ENCODE peak calls at places on chromosomes 4 and X, in seven cellular contexts. One of them, this sample, is unnamed. For H3K4me1, the result is how much of the 10 kb centered on the place peaks cover.

GRCh38 chrX:144219035-144219434 is 335.2 kb downstream of the UBE2NL start:
- DNase-seq in fibroblast of lung: no peak
- DNase-seq in cardiac muscle cell: peak
- DNase-seq in endothelial cell of umbilical vein: no peak
- DNase-seq in osteoblast: no peak
- DNase-seq in esophagus muscularis mucosa: no peak
- DNase-seq in neuronal stem cell: no peak
- DNase-seq in this sample: no peak

GRCh38 chrX:101415180-101416130 is 7.4 kb downstream of the HNRNPH2 start:
- DNase-seq in esophagus muscularis mucosa: no peak
- DNase-seq in fibroblast of lung: peak
- DNase-seq in osteoblast: peak
- DNase-seq in neuronal stem cell: peak
- DNase-seq in endothelial cell of umbilical vein: peak
- DNase-seq in cardiac muscle cell: peak
- DNase-seq in this sample: no peak

GRCh38 chrX:134548257-134548732 is 88.3 kb downstream of the HPRT1 start:
- DNase-seq in osteoblast: peak
- DNase-seq in neuronal stem cell: no peak
- DNase-seq in cardiac muscle cell: peak
- DNase-seq in fibroblast of lung: no peak
- DNase-seq in endothelial cell of umbilical vein: peak
- DNase-seq in esophagus muscularis mucosa: no peak
- DNase-seq in this sample: no peak

GRCh38 chr4:114598191-114599121 is at the start of gene UGT8:
- DNase-seq in neuronal stem cell: peak
- DNase-seq in fibroblast of lung: peak
- DNase-seq in cardiac muscle cell: peak
- DNase-seq in endothelial cell of umbilical vein: peak
- DNase-seq in osteoblast: peak
- DNase-seq in esophagus muscularis mucosa: no peak
- DNase-seq in this sample: no peak

GRCh38 chr4:26192921-26193894 is 127.6 kb upstream of the RBPJ start:
- DNase-seq in endothelial cell of umbilical vein: no peak
- DNase-seq in esophagus muscularis mucosa: no peak
- DNase-seq in osteoblast: no peak
- DNase-seq in neuronal stem cell: no peak
- DNase-seq in fibroblast of lung: peak
- DNase-seq in cardiac muscle cell: no peak
- DNase-seq in this sample: no peak

GRCh38 chr4:79598801-79599200 is 190.8 kb upstream of the GK2 start:
- DNase-seq in esophagus muscularis mucosa: no peak
- DNase-seq in cardiac muscle cell: no peak
- DNase-seq in osteoblast: no peak
- DNase-seq in fibroblast of lung: no peak
- DNase-seq in neuronal stem cell: no peak
- DNase-seq in endothelial cell of umbilical vein: no peak
- DNase-seq in this sample: no peak

GRCh38 chr4:70768301-70768948 is 46.7 kb downstream of the RUFY3 start:
- DNase-seq in neuronal stem cell: no peak
- DNase-seq in cardiac muscle cell: no peak
- DNase-seq in osteoblast: peak
- DNase-seq in endothelial cell of umbilical vein: peak
- DNase-seq in fibroblast of lung: no peak
- DNase-seq in esophagus muscularis mucosa: no peak
- DNase-seq in this sample: no peak

GRCh38 chrX:118755633-118756032 is 28.2 kb downstream of the IL13RA1 start:
- DNase-seq in esophagus muscularis mucosa: no peak
- DNase-seq in fibroblast of lung: no peak
- DNase-seq in cardiac muscle cell: no peak
- DNase-seq in neuronal stem cell: no peak
- DNase-seq in endothelial cell of umbilical vein: no peak
- DNase-seq in osteoblast: no peak
- DNase-seq in this sample: no peak

GRCh38 chr4:2412885-2413716 is 5.3 kb downstream of the ZFYVE28 start:
- DNase-seq in fibroblast of lung: peak
- DNase-seq in neuronal stem cell: peak
- DNase-seq in osteoblast: peak
- DNase-seq in cardiac muscle cell: peak
- DNase-seq in esophagus muscularis mucosa: peak
- DNase-seq in endothelial cell of umbilical vein: peak
- DNase-seq in this sample: peak

GRCh38 chrX:130994671-130995070 is 63.5 kb upstream of the ARHGAP36 start:
- DNase-seq in osteoblast: no peak
- DNase-seq in neuronal stem cell: peak
- DNase-seq in cardiac muscle cell: peak
- DNase-seq in esophagus muscularis mucosa: no peak
- DNase-seq in fibroblast of lung: peak
- DNase-seq in endothelial cell of umbilical vein: peak
- DNase-seq in this sample: no peak

GRCh38 chr4:177175473-177175872 is 134.2 kb upstream of the NEIL3 start:
- DNase-seq in esophagus muscularis mucosa: no peak
- DNase-seq in cardiac muscle cell: no peak
- DNase-seq in fibroblast of lung: no peak
- DNase-seq in endothelial cell of umbilical vein: no peak
- DNase-seq in neuronal stem cell: no peak
- DNase-seq in osteoblast: no peak
- DNase-seq in this sample: no peak

GRCh38 chr4:174105202-174105601 is 178.3 kb downstream of the FBXO8 start:
- DNase-seq in cardiac muscle cell: no peak
- DNase-seq in endothelial cell of umbilical vein: no peak
- DNase-seq in neuronal stem cell: no peak
- DNase-seq in fibroblast of lung: no peak
- DNase-seq in osteoblast: no peak
- DNase-seq in esophagus muscularis mucosa: no peak
- DNase-seq in this sample: no peak

GRCh38 chr4:174111350-174111888 is 172.0 kb downstream of the FBXO8 start:
- DNase-seq in cardiac muscle cell: no peak
- DNase-seq in osteoblast: no peak
- DNase-seq in fibroblast of lung: no peak
- DNase-seq in endothelial cell of umbilical vein: no peak
- DNase-seq in neuronal stem cell: no peak
- DNase-seq in esophagus muscularis mucosa: no peak
- DNase-seq in this sample: no peak

GRCh38 chr4:174110180-174110579 is 173.3 kb downstream of the FBXO8 start:
- DNase-seq in fibroblast of lung: peak
- DNase-seq in neuronal stem cell: no peak
- DNase-seq in osteoblast: no peak
- DNase-seq in esophagus muscularis mucosa: no peak
- DNase-seq in endothelial cell of umbilical vein: no peak
- DNase-seq in cardiac muscle cell: no peak
- DNase-seq in this sample: no peak

GRCh38 chr4:174107749-174108354 is 175.6 kb downstream of the FBXO8 start:
- DNase-seq in osteoblast: no peak
- DNase-seq in neuronal stem cell: no peak
- DNase-seq in fibroblast of lung: no peak
- DNase-seq in esophagus muscularis mucosa: no peak
- DNase-seq in cardiac muscle cell: peak
- DNase-seq in endothelial cell of umbilical vein: no peak
- DNase-seq in this sample: no peak
- H3K4me1 ChIP-seq in osteoblast: under half
- H3K4me1 ChIP-seq in neuronal stem cell: under half
- H3K4me1 ChIP-seq in fibroblast of lung: under half
- H3K4me1 ChIP-seq in esophagus muscularis mucosa: under half
- H3K4me1 ChIP-seq in cardiac muscle cell: under half
- H3K4me1 ChIP-seq in endothelial cell of umbilical vein: under half
- H3K4me1 ChIP-seq in this sample: under half

GRCh38 chr4:55326629-55327028 is 19.4 kb upstream of the SRD5A3 start:
- DNase-seq in fibroblast of lung: no peak
- DNase-seq in osteoblast: no peak
- DNase-seq in cardiac muscle cell: no peak
- DNase-seq in neuronal stem cell: no peak
- DNase-seq in esophagus muscularis mucosa: no peak
- DNase-seq in endothelial cell of umbilical vein: no peak
- DNase-seq in this sample: no peak
- H3K27ac ChIP-seq in fibroblast of lung: no peak
- H3K27ac ChIP-seq in osteoblast: no peak
- H3K27ac ChIP-seq in cardiac muscle cell: no peak
- H3K27ac ChIP-seq in neuronal stem cell: no peak
- H3K27ac ChIP-seq in esophagus muscularis mucosa: no peak
- H3K27ac ChIP-seq in endothelial cell of umbilical vein: no peak
- H3K27ac ChIP-seq in this sample: no peak

GRCh38 chrX:154549766-154550165 is 2.3 kb downstream of the IKBKG start:
- DNase-seq in esophagus muscularis mucosa: no peak
- DNase-seq in endothelial cell of umbilical vein: no peak
- DNase-seq in cardiac muscle cell: no peak
- DNase-seq in osteoblast: peak
- DNase-seq in neuronal stem cell: no peak
- DNase-seq in fibroblast of lung: peak
- DNase-seq in this sample: no peak
- H3K4me3 ChIP-seq in esophagus muscularis mucosa: no peak
- H3K4me3 ChIP-seq in endothelial cell of umbilical vein: no peak
- H3K4me3 ChIP-seq in cardiac muscle cell: no peak
- H3K4me3 ChIP-seq in osteoblast: no peak
- H3K4me3 ChIP-seq in neuronal stem cell: no peak
- H3K4me3 ChIP-seq in fibroblast of lung: peak
- H3K4me3 ChIP-seq in this sample: no peak

DNA sequence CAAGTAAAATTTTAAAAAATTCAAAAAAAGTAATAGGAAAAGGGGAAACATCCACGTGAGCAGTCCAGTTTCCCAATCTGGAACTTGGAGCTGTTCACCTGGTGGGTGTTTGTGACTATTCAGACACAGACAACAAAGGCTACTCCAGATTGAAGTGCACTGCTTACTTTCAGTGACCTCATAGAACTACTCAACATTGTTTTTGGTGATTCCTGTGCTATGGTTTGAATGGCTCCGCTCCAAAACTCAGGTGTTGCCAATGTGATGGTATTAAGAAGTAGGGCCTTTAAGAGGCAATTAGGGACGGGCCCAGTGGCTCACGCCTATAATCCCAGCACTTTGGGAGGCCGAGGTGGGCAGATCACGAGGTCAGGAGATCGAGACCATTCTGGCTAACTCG is 22.1 kb downstream of the SH3RF1 start:
- DNase-seq in fibroblast of lung: no peak
- DNase-seq in osteoblast: no peak
- DNase-seq in endothelial cell of umbilical vein: no peak
- DNase-seq in cardiac muscle cell: no peak
- DNase-seq in esophagus muscularis mucosa: no peak
- DNase-seq in neuronal stem cell: no peak
- DNase-seq in this sample: no peak
- H3K4me1 ChIP-seq in fibroblast of lung: under half
- H3K4me1 ChIP-seq in osteoblast: half or more
- H3K4me1 ChIP-seq in endothelial cell of umbilical vein: half or more
- H3K4me1 ChIP-seq in cardiac muscle cell: under half
- H3K4me1 ChIP-seq in esophagus muscularis mucosa: under half
- H3K4me1 ChIP-seq in neuronal stem cell: under half
- H3K4me1 ChIP-seq in this sample: under half

GRCh38 chr4:154999950-155000578 is 208.4 kb upstream of the NPY2R start:
- DNase-seq in neuronal stem cell: no peak
- DNase-seq in fibroblast of lung: peak
- DNase-seq in esophagus muscularis mucosa: no peak
- DNase-seq in endothelial cell of umbilical vein: no peak
- DNase-seq in osteoblast: no peak
- DNase-seq in cardiac muscle cell: peak
- DNase-seq in this sample: no peak
- H3K27ac ChIP-seq in neuronal stem cell: no peak
- H3K27ac ChIP-seq in fibroblast of lung: no peak
- H3K27ac ChIP-seq in esophagus muscularis mucosa: no peak
- H3K27ac ChIP-seq in endothelial cell of umbilical vein: no peak
- H3K27ac ChIP-seq in osteoblast: no peak
- H3K27ac ChIP-seq in cardiac muscle cell: no peak
- H3K27ac ChIP-seq in this sample: no peak

DNA sequence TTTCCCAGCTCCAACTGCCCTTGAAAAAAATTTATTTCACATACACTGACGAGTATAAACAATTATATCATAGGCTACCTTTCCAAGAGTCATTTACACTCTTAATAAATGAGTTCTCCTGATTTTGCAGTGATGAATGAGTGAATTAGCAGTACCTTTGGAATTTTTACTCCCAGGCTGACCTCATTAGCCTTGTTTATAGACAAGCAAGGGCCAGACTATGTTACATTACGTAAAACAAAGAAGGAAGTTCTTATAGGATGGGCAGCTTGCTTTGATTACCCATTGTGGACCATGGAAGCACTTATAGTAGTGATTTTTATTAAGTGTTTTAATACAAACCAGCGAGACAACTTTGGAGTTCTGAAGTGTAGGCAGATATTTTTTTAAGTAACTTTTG is 112.9 kb upstream of the C1QTNF7 start:
- DNase-seq in fibroblast of lung: no peak
- DNase-seq in esophagus muscularis mucosa: no peak
- DNase-seq in neuronal stem cell: no peak
- DNase-seq in osteoblast: no peak
- DNase-seq in endothelial cell of umbilical vein: no peak
- DNase-seq in cardiac muscle cell: no peak
- DNase-seq in this sample: no peak
- H3K4me3 ChIP-seq in fibroblast of lung: no peak
- H3K4me3 ChIP-seq in esophagus muscularis mucosa: no peak
- H3K4me3 ChIP-seq in neuronal stem cell: no peak
- H3K4me3 ChIP-seq in osteoblast: no peak
- H3K4me3 ChIP-seq in endothelial cell of umbilical vein: no peak
- H3K4me3 ChIP-seq in cardiac muscle cell: no peak
- H3K4me3 ChIP-seq in this sample: no peak

GRCh38 chr4:8084031-8084660 is 74.5 kb downstream of the ABLIM2 start:
- DNase-seq in endothelial cell of umbilical vein: no peak
- DNase-seq in fibroblast of lung: no peak
- DNase-seq in neuronal stem cell: no peak
- DNase-seq in cardiac muscle cell: no peak
- DNase-seq in osteoblast: peak
- DNase-seq in esophagus muscularis mucosa: no peak
- DNase-seq in this sample: no peak
- H3K4me1 ChIP-seq in endothelial cell of umbilical vein: under half
- H3K4me1 ChIP-seq in fibroblast of lung: under half
- H3K4me1 ChIP-seq in neuronal stem cell: under half
- H3K4me1 ChIP-seq in cardiac muscle cell: under half
- H3K4me1 ChIP-seq in osteoblast: under half
- H3K4me1 ChIP-seq in esophagus muscularis mucosa: under half
- H3K4me1 ChIP-seq in this sample: under half

DNA sequence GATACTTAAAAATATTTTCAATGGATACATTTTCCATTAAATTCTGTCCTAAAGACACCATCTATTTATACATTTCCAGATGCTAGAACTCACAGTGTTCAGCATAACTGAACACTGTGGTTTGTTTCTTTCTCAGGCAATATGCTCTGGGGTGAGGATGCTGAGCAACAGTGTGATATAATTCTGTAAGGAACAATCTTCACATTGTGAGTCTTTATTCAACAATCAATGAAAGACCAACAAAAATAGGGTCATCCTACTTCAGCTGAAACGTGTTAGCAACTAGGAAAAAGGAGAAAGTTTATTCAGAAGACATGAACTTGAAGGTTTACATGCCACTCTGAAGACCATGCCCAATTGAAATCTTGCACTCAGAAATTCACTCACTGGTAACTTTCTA is 284.8 kb downstream of the UNC5C start:
- DNase-seq in cardiac muscle cell: no peak
- DNase-seq in osteoblast: peak
- DNase-seq in endothelial cell of umbilical vein: no peak
- DNase-seq in neuronal stem cell: no peak
- DNase-seq in fibroblast of lung: no peak
- DNase-seq in esophagus muscularis mucosa: no peak
- DNase-seq in this sample: no peak
- H3K27ac ChIP-seq in cardiac muscle cell: no peak
- H3K27ac ChIP-seq in osteoblast: no peak
- H3K27ac ChIP-seq in endothelial cell of umbilical vein: no peak
- H3K27ac ChIP-seq in neuronal stem cell: no peak
- H3K27ac ChIP-seq in fibroblast of lung: no peak
- H3K27ac ChIP-seq in esophagus muscularis mucosa: no peak
- H3K27ac ChIP-seq in this sample: no peak

This sample was measured in effector memory CD4-positive, alpha-beta T cell.